ENCODE peak calls at places on chromosomes 13 and 19, in seven cellular contexts. W is BE2C; J is Peyer's patch; K is CD8-positive, alpha-beta T cell; P is transverse colon; V is gastrocnemius medialis; M is A549. Q is an unnamed sample.

GRCh38 chr13:23570931-23571330 is 719 bp downstream of the TNFRSF19 start:
- DNase-seq in M (no peak), K (no peak), J (no peak), V (no peak), P (no peak), W (no peak), Q (no peak)

GRCh38 chr19:13920940-13921744 is 15.1 kb downstream of the CC2D1A start:
- DNase-seq in V (no peak), P (no peak), K (no peak), W (peak; percentile 64), M (peak; percentile 76), J (no peak), Q (peak; percentile 75)

GRCh38 chr19:32022044-32022945 is 323.1 kb upstream of the ZNF507 start:
- DNase-seq in V (no peak), P (no peak), J (no peak), M (no peak), W (no peak), K (no peak), Q (no peak)

GRCh38 chr19:33759356-33759755 is 37.3 kb upstream of the KCTD15 start:
- DNase-seq in W (no peak), K (no peak), J (no peak), V (no peak), M (no peak), P (no peak), Q (no peak)

GRCh38 chr13:113153810-113154748 is 4.4 kb upstream of the PROZ start:
- DNase-seq in J (peak; percentile 83), W (peak; percentile 85), K (peak; percentile 75), P (peak; percentile 85), V (peak; percentile 78), M (peak; percentile 70), Q (peak; percentile 88)

GRCh38 chr13:51549050-51549449 is 35.2 kb upstream of the WDFY2 start:
- DNase-seq in W (peak; percentile 17), P (no peak), M (peak; percentile 50), V (no peak), K (no peak), J (no peak), Q (peak; percentile 62)

GRCh38 chr13:86397640-86398039 is 598.4 kb upstream of the SLITRK6 start:
- DNase-seq in J (no peak), P (no peak), K (no peak), V (no peak), W (no peak), M (no peak), Q (no peak)

GRCh38 chr13:46146898-46147297 is 35.1 kb downstream of the LCP1 start:
- DNase-seq in M (peak; percentile 30), J (no peak), K (no peak), P (no peak), V (no peak), W (peak; percentile 22), Q (peak; percentile 76)

GRCh38 chr13:46479691-46480090 is 73.3 kb upstream of the LRCH1 start:
- DNase-seq in K (no peak), W (no peak), V (no peak), P (no peak), J (no peak), M (no peak), Q (no peak)

GRCh38 chr13:41960195-41960699 is 662 bp downstream of the VWA8 start:
- DNase-seq in J (peak; percentile 48), P (peak; percentile 15), W (peak; percentile 24), M (no peak), K (no peak), V (peak; percentile 41), Q (peak; percentile 73)

GRCh38 chr19:44722131-44723121 is 23.5 kb downstream of the CEACAM16 start:
- DNase-seq in M (peak; percentile 60), J (no peak), P (no peak), W (no peak), V (no peak), K (no peak), Q (no peak)

GRCh38 chr13:69324109-69324886 is 783.3 kb upstream of the ATXN8OS start:
- DNase-seq in V (no peak), M (peak; percentile 43), P (no peak), K (no peak), W (no peak), J (no peak), Q (no peak)

GRCh38 chr19:35851213-35852028 is 883 bp downstream of the NPHS1 start:
- DNase-seq in M (no peak), V (no peak), P (no peak), K (peak; percentile 29), J (no peak), W (peak; percentile 64), Q (peak; percentile 91)

GRCh38 chr13:106573855-106574254 is 5.9 kb upstream of the ARGLU1 start:
- DNase-seq in W (no peak), P (peak; percentile 22), K (no peak), V (peak; percentile 45), M (no peak), J (no peak), Q (no peak)

GRCh38 chr13:35469781-35470380 is 6.6 kb downstream of the MAB21L1 start:
- DNase-seq in V (no peak), W (no peak), J (no peak), M (no peak), K (no peak), P (no peak), Q (no peak)

GRCh38 chr19:51490676-51491075 is 10.9 kb downstream of the SIGLEC12 start:
- DNase-seq in J (no peak), V (no peak), W (no peak), K (no peak), M (no peak), P (no peak), Q (peak; percentile 61)

GRCh38 chr13:79373916-79374315 is 32.1 kb downstream of the RBM26 start:
- DNase-seq in V (no peak), M (no peak), P (no peak), W (no peak), K (no peak), J (no peak), Q (no peak)

GRCh38 chr19:19816679-19817078 is 4.9 kb downstream of the ZNF506 start:
- DNase-seq in P (no peak), J (no peak), M (no peak), W (no peak), K (no peak), V (peak; percentile 48), Q (no peak)

GRCh38 chr19:7533925-7534480 is 1.5 kb upstream of the PNPLA6 start:
- DNase-seq in W (peak; percentile 85), M (peak; percentile 88), J (peak; percentile 89), V (peak; percentile 85), P (peak; percentile 91), K (peak; percentile 79), Q (peak; percentile 95)

GRCh38 chr19:18893573-18894253 is 2.2 kb downstream of the CERS1 start:
- DNase-seq in W (no peak), P (no peak), V (peak; percentile 37), M (no peak), K (no peak), J (no peak), Q (no peak)

GRCh38 chr13:97851269-97851668 is 102.2 kb upstream of the IPO5 start:
- DNase-seq in M (peak; percentile 3), W (no peak), V (no peak), K (no peak), P (no peak), J (no peak), Q (peak; percentile 74)

GRCh38 chr19:18110833-18111232 is 13.3 kb downstream of the MAST3 start:
- DNase-seq in M (no peak), P (peak; percentile 80), J (peak; percentile 68), W (no peak), V (peak; percentile 67), K (no peak), Q (no peak)

GRCh38 chr19:40704491-40705361 is 12.0 kb downstream of the COQ8B start:
- DNase-seq in V (no peak), J (no peak), M (no peak), K (no peak), P (no peak), W (no peak), Q (no peak)

DNA sequence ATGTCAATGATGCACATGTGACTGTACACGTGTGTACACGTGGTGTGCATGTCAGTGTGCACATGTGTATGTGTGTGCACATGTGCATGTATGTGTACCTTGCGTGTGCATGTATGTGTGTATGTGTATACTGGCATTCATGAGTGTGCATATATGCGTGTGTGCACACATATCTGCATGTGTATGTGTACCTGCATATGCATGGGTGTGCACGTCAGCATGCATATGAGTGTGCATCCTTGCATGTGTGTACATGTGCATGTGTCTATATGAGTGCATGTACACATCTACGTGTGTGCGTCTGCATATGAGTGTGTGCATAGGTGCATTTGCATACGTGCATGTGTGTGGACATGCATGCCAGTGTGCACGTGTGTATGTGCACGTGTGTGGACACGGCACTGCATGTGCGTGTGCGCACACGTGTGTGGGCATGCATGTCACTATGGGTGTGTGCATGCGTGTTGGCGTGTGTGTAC is 48.5 kb downstream of the GADD45B start:
- DNase-seq in K (no peak), V (no peak), J (no peak), P (no peak), W (no peak), M (no peak), Q (no peak)
- H3K4me3 ChIP-seq in K (no peak overlapping the region), V (no peak overlapping the region), J (no peak overlapping the region), P (no peak overlapping the region), W (no peak overlapping the region), M (no peak overlapping the region), Q (no peak overlapping the region)

GRCh38 chr19:12792048-12792852 is 964 bp downstream of the JUNB start:
- DNase-seq in J (peak; percentile 86), P (peak; percentile 79), W (peak; percentile 83), M (peak; percentile 60), V (peak; percentile 86), K (peak; percentile 66), Q (peak; percentile 91)
- TF ChIP-seq CTCF in J (no peak), P (peak; percentile 20), W (no peak), M (no peak), V (no peak), K (no peak), Q (no peak)

DNA sequence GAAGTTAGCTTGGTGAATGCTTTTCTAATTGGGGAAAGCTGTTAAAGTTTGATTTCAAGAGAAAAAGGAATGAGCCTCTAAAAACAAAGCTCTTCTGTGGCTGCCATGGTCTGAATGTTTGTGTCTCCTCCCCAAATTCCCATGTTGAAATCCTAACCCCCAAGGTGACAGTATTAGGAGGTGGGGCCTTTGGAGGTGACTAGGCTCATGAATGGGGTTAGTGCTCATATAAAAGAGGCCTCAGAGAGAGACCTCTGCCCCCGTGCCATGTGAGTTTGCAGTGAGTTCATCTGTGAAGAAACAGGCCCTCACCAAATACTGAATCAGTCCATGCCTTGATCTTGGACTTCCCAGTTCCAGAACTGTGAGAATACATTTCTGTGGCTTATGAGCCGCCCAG is 56.5 kb downstream of the ARHGEF7 start:
- DNase-seq in W (no peak), K (no peak), J (no peak), V (no peak), M (no peak), P (no peak), Q (no peak)
- H3K4me1 ChIP-seq in W (no peaks in the 10 kb centered on the region), K (peaks cover 34% of the 10 kb centered on the region), J (peaks cover 4% of the 10 kb centered on the region), V (peaks cover 82% of the 10 kb centered on the region), M (no peaks in the 10 kb centered on the region), P (peaks cover 9% of the 10 kb centered on the region), Q (no peaks in the 10 kb centered on the region)

GRCh38 chr13:66995366-66995663 is 234.8 kb downstream of the PCDH9 start:
- DNase-seq in V (no peak), J (no peak), W (no peak), P (no peak), K (no peak), M (no peak), Q (no peak)
- H3K4me3 ChIP-seq in V (no peak overlapping the region), J (no peak overlapping the region), W (peak overlapping the region; percentile 76), P (no peak overlapping the region), K (no peak overlapping the region), M (peak overlapping the region; percentile 40), Q (no peak overlapping the region)